ENCODE peak calls at places on chromosome 16, in seven cellular contexts. One of them, this sample, is unnamed.
A peak's percentile ranks its signal among the peaks of the same experiment; 100 is the strongest.

GRCh38 chr16:85897384-85897783 is 1.6 kb upstream of the IRF8 start:
- DNase-seq in T follicular helper cell: no peak
- DNase-seq in fibroblast of mammary gland: no peak
- DNase-seq in fibroblast of pulmonary artery: no peak
- DNase-seq in posterior cingulate gyrus: no peak
- DNase-seq in stimulated activated CD4-positive, alpha-beta T cell treated with anti-CD3 and anti-CD28 coated beads, Interleukin-2, amount 100 ng/mL, for 48 hours: no peak
- DNase-seq in mammary epithelial cell: no peak
- DNase-seq in this sample: peak; percentile 46

GRCh38 chr16:77344306-77344705 is 90.5 kb downstream of the ADAMTS18 start:
- DNase-seq in T follicular helper cell: no peak
- DNase-seq in fibroblast of mammary gland: peak; percentile 33
- DNase-seq in fibroblast of pulmonary artery: no peak
- DNase-seq in posterior cingulate gyrus: no peak
- DNase-seq in stimulated activated CD4-positive, alpha-beta T cell treated with anti-CD3 and anti-CD28 coated beads, Interleukin-2, amount 100 ng/mL, for 48 hours: no peak
- DNase-seq in mammary epithelial cell: peak; percentile 55
- DNase-seq in this sample: no peak

GRCh38 chr16:50313596-50314483 is 47.5 kb downstream of the ADCY7 start:
- DNase-seq in T follicular helper cell: no peak
- DNase-seq in fibroblast of mammary gland: peak; percentile 76
- DNase-seq in fibroblast of pulmonary artery: peak; percentile 79
- DNase-seq in posterior cingulate gyrus: peak; percentile 27
- DNase-seq in stimulated activated CD4-positive, alpha-beta T cell treated with anti-CD3 and anti-CD28 coated beads, Interleukin-2, amount 100 ng/mL, for 48 hours: no peak
- DNase-seq in mammary epithelial cell: no peak
- DNase-seq in this sample: no peak

GRCh38 chr16:24102120-24102740 is 153.9 kb upstream of the CACNG3 start:
- DNase-seq in T follicular helper cell: no peak
- DNase-seq in fibroblast of mammary gland: no peak
- DNase-seq in fibroblast of pulmonary artery: no peak
- DNase-seq in posterior cingulate gyrus: peak; percentile 63
- DNase-seq in stimulated activated CD4-positive, alpha-beta T cell treated with anti-CD3 and anti-CD28 coated beads, Interleukin-2, amount 100 ng/mL, for 48 hours: no peak
- DNase-seq in mammary epithelial cell: no peak
- DNase-seq in this sample: no peak

GRCh38 chr16:4241601-4242270 is at the start of gene SRL:
- DNase-seq in T follicular helper cell: no peak
- DNase-seq in fibroblast of mammary gland: no peak
- DNase-seq in fibroblast of pulmonary artery: no peak
- DNase-seq in posterior cingulate gyrus: no peak
- DNase-seq in stimulated activated CD4-positive, alpha-beta T cell treated with anti-CD3 and anti-CD28 coated beads, Interleukin-2, amount 100 ng/mL, for 48 hours: no peak
- DNase-seq in mammary epithelial cell: no peak
- DNase-seq in this sample: no peak

GRCh38 chr16:64589836-64590235 is 532.0 kb downstream of the CDH11 start:
- DNase-seq in T follicular helper cell: no peak
- DNase-seq in fibroblast of mammary gland: peak; percentile 82
- DNase-seq in fibroblast of pulmonary artery: peak; percentile 53
- DNase-seq in posterior cingulate gyrus: no peak
- DNase-seq in stimulated activated CD4-positive, alpha-beta T cell treated with anti-CD3 and anti-CD28 coated beads, Interleukin-2, amount 100 ng/mL, for 48 hours: no peak
- DNase-seq in mammary epithelial cell: no peak
- DNase-seq in this sample: no peak

GRCh38 chr16:89118361-89119061 is 24.9 kb downstream of the ACSF3 start:
- DNase-seq in T follicular helper cell: no peak
- DNase-seq in fibroblast of mammary gland: no peak
- DNase-seq in fibroblast of pulmonary artery: no peak
- DNase-seq in posterior cingulate gyrus: no peak
- DNase-seq in stimulated activated CD4-positive, alpha-beta T cell treated with anti-CD3 and anti-CD28 coated beads, Interleukin-2, amount 100 ng/mL, for 48 hours: no peak
- DNase-seq in mammary epithelial cell: no peak
- DNase-seq in this sample: no peak

GRCh38 chr16:10600792-10601443 is 20.5 kb upstream of the EMP2 start:
- DNase-seq in T follicular helper cell: no peak
- DNase-seq in fibroblast of mammary gland: peak; percentile 82
- DNase-seq in fibroblast of pulmonary artery: no peak
- DNase-seq in posterior cingulate gyrus: no peak
- DNase-seq in stimulated activated CD4-positive, alpha-beta T cell treated with anti-CD3 and anti-CD28 coated beads, Interleukin-2, amount 100 ng/mL, for 48 hours: no peak
- DNase-seq in mammary epithelial cell: peak; percentile 79
- DNase-seq in this sample: no peak

GRCh38 chr16:73043828-73044493 is 4.0 kb downstream of the ZFHX3 start:
- DNase-seq in T follicular helper cell: no peak
- DNase-seq in fibroblast of mammary gland: no peak
- DNase-seq in fibroblast of pulmonary artery: no peak
- DNase-seq in posterior cingulate gyrus: no peak
- DNase-seq in stimulated activated CD4-positive, alpha-beta T cell treated with anti-CD3 and anti-CD28 coated beads, Interleukin-2, amount 100 ng/mL, for 48 hours: no peak
- DNase-seq in mammary epithelial cell: no peak
- DNase-seq in this sample: no peak

GRCh38 chr16:22093952-22094351 is 1.6 kb downstream of the VWA3A start:
- DNase-seq in T follicular helper cell: no peak
- DNase-seq in fibroblast of mammary gland: no peak
- DNase-seq in fibroblast of pulmonary artery: no peak
- DNase-seq in posterior cingulate gyrus: no peak
- DNase-seq in stimulated activated CD4-positive, alpha-beta T cell treated with anti-CD3 and anti-CD28 coated beads, Interleukin-2, amount 100 ng/mL, for 48 hours: no peak
- DNase-seq in mammary epithelial cell: no peak
- DNase-seq in this sample: no peak

GRCh38 chr16:57720142-57720575 is 15.4 kb upstream of the KATNB1 start:
- DNase-seq in T follicular helper cell: no peak
- DNase-seq in fibroblast of mammary gland: peak; percentile 44
- DNase-seq in fibroblast of pulmonary artery: peak; percentile 75
- DNase-seq in posterior cingulate gyrus: peak; percentile 58
- DNase-seq in stimulated activated CD4-positive, alpha-beta T cell treated with anti-CD3 and anti-CD28 coated beads, Interleukin-2, amount 100 ng/mL, for 48 hours: peak; percentile 41
- DNase-seq in mammary epithelial cell: peak; percentile 39
- DNase-seq in this sample: peak; percentile 18

GRCh38 chr16:12236491-12237030 is 260.0 kb downstream of the SNX29 start:
- DNase-seq in T follicular helper cell: no peak
- DNase-seq in fibroblast of mammary gland: peak; percentile 11
- DNase-seq in fibroblast of pulmonary artery: no peak
- DNase-seq in posterior cingulate gyrus: no peak
- DNase-seq in stimulated activated CD4-positive, alpha-beta T cell treated with anti-CD3 and anti-CD28 coated beads, Interleukin-2, amount 100 ng/mL, for 48 hours: no peak
- DNase-seq in mammary epithelial cell: no peak
- DNase-seq in this sample: peak; percentile 80

GRCh38 chr16:56371383-56371937 is 53.9 kb downstream of the AMFR start:
- DNase-seq in T follicular helper cell: no peak
- DNase-seq in fibroblast of mammary gland: no peak
- DNase-seq in fibroblast of pulmonary artery: no peak
- DNase-seq in posterior cingulate gyrus: no peak
- DNase-seq in stimulated activated CD4-positive, alpha-beta T cell treated with anti-CD3 and anti-CD28 coated beads, Interleukin-2, amount 100 ng/mL, for 48 hours: no peak
- DNase-seq in mammary epithelial cell: no peak
- DNase-seq in this sample: no peak

GRCh38 chr16:22789281-22789945 is 24.5 kb upstream of the HS3ST2 start:
- DNase-seq in T follicular helper cell: no peak
- DNase-seq in fibroblast of mammary gland: peak; percentile 45
- DNase-seq in fibroblast of pulmonary artery: no peak
- DNase-seq in posterior cingulate gyrus: no peak
- DNase-seq in stimulated activated CD4-positive, alpha-beta T cell treated with anti-CD3 and anti-CD28 coated beads, Interleukin-2, amount 100 ng/mL, for 48 hours: no peak
- DNase-seq in mammary epithelial cell: peak; percentile 78
- DNase-seq in this sample: no peak

GRCh38 chr16:85995591-85996461 is 96.9 kb downstream of the IRF8 start:
- DNase-seq in T follicular helper cell: no peak
- DNase-seq in fibroblast of mammary gland: no peak
- DNase-seq in fibroblast of pulmonary artery: no peak
- DNase-seq in posterior cingulate gyrus: no peak
- DNase-seq in stimulated activated CD4-positive, alpha-beta T cell treated with anti-CD3 and anti-CD28 coated beads, Interleukin-2, amount 100 ng/mL, for 48 hours: no peak
- DNase-seq in mammary epithelial cell: no peak
- DNase-seq in this sample: peak; percentile 69

GRCh38 chr16:10618710-10619209 is 38.4 kb upstream of the EMP2 start:
- DNase-seq in T follicular helper cell: no peak
- DNase-seq in fibroblast of mammary gland: no peak
- DNase-seq in fibroblast of pulmonary artery: no peak
- DNase-seq in posterior cingulate gyrus: no peak
- DNase-seq in stimulated activated CD4-positive, alpha-beta T cell treated with anti-CD3 and anti-CD28 coated beads, Interleukin-2, amount 100 ng/mL, for 48 hours: no peak
- DNase-seq in mammary epithelial cell: peak; percentile 42
- DNase-seq in this sample: no peak

GRCh38 chr16:50833929-50834328 is 92.0 kb downstream of the CYLD start:
- DNase-seq in T follicular helper cell: no peak
- DNase-seq in fibroblast of mammary gland: no peak
- DNase-seq in fibroblast of pulmonary artery: no peak
- DNase-seq in posterior cingulate gyrus: no peak
- DNase-seq in stimulated activated CD4-positive, alpha-beta T cell treated with anti-CD3 and anti-CD28 coated beads, Interleukin-2, amount 100 ng/mL, for 48 hours: no peak
- DNase-seq in mammary epithelial cell: no peak
- DNase-seq in this sample: no peak

GRCh38 chr16:14640538-14640937 is 7.8 kb downstream of the BFAR start:
- DNase-seq in T follicular helper cell: no peak
- DNase-seq in fibroblast of mammary gland: no peak
- DNase-seq in fibroblast of pulmonary artery: no peak
- DNase-seq in posterior cingulate gyrus: no peak
- DNase-seq in stimulated activated CD4-positive, alpha-beta T cell treated with anti-CD3 and anti-CD28 coated beads, Interleukin-2, amount 100 ng/mL, for 48 hours: no peak
- DNase-seq in mammary epithelial cell: peak; percentile 54
- DNase-seq in this sample: no peak

GRCh38 chr16:1201444-1201843 is 23.6 kb downstream of the TPSG1 start:
- DNase-seq in T follicular helper cell: no peak
- DNase-seq in fibroblast of mammary gland: no peak
- DNase-seq in fibroblast of pulmonary artery: no peak
- DNase-seq in posterior cingulate gyrus: no peak
- DNase-seq in stimulated activated CD4-positive, alpha-beta T cell treated with anti-CD3 and anti-CD28 coated beads, Interleukin-2, amount 100 ng/mL, for 48 hours: no peak
- DNase-seq in mammary epithelial cell: no peak
- DNase-seq in this sample: no peak

GRCh38 chr16:11383481-11384183 is 38.4 kb downstream of the RMI2 start:
- DNase-seq in T follicular helper cell: no peak
- DNase-seq in fibroblast of mammary gland: no peak
- DNase-seq in fibroblast of pulmonary artery: no peak
- DNase-seq in posterior cingulate gyrus: no peak
- DNase-seq in stimulated activated CD4-positive, alpha-beta T cell treated with anti-CD3 and anti-CD28 coated beads, Interleukin-2, amount 100 ng/mL, for 48 hours: no peak
- DNase-seq in mammary epithelial cell: no peak
- DNase-seq in this sample: no peak

GRCh38 chr16:11023640-11024039 is 79.3 kb downstream of the CLEC16A start:
- DNase-seq in T follicular helper cell: no peak
- DNase-seq in fibroblast of mammary gland: no peak
- DNase-seq in fibroblast of pulmonary artery: no peak
- DNase-seq in posterior cingulate gyrus: no peak
- DNase-seq in stimulated activated CD4-positive, alpha-beta T cell treated with anti-CD3 and anti-CD28 coated beads, Interleukin-2, amount 100 ng/mL, for 48 hours: no peak
- DNase-seq in mammary epithelial cell: no peak
- DNase-seq in this sample: no peak

GRCh38 chr16:28219283-28219682 is 7.5 kb upstream of the XPO6 start:
- DNase-seq in T follicular helper cell: no peak
- DNase-seq in fibroblast of mammary gland: no peak
- DNase-seq in fibroblast of pulmonary artery: no peak
- DNase-seq in posterior cingulate gyrus: no peak
- DNase-seq in stimulated activated CD4-positive, alpha-beta T cell treated with anti-CD3 and anti-CD28 coated beads, Interleukin-2, amount 100 ng/mL, for 48 hours: no peak
- DNase-seq in mammary epithelial cell: no peak
- DNase-seq in this sample: no peak

GRCh38 chr16:10122546-10122945 is 59.7 kb downstream of the GRIN2A start:
- DNase-seq in T follicular helper cell: no peak
- DNase-seq in fibroblast of mammary gland: peak; percentile 42
- DNase-seq in fibroblast of pulmonary artery: no peak
- DNase-seq in posterior cingulate gyrus: no peak
- DNase-seq in stimulated activated CD4-positive, alpha-beta T cell treated with anti-CD3 and anti-CD28 coated beads, Interleukin-2, amount 100 ng/mL, for 48 hours: no peak
- DNase-seq in mammary epithelial cell: no peak
- DNase-seq in this sample: no peak

GRCh38 chr16:65064131-65064530 is 57.7 kb downstream of the CDH11 start:
- DNase-seq in T follicular helper cell: no peak
- DNase-seq in fibroblast of mammary gland: no peak
- DNase-seq in fibroblast of pulmonary artery: no peak
- DNase-seq in posterior cingulate gyrus: no peak
- DNase-seq in stimulated activated CD4-positive, alpha-beta T cell treated with anti-CD3 and anti-CD28 coated beads, Interleukin-2, amount 100 ng/mL, for 48 hours: no peak
- DNase-seq in mammary epithelial cell: no peak
- DNase-seq in this sample: no peak

GRCh38 chr16:86508947-86509758 is 1.2 kb upstream of the FOXF1 start:
- DNase-seq in T follicular helper cell: no peak
- DNase-seq in fibroblast of mammary gland: peak; percentile 64
- DNase-seq in fibroblast of pulmonary artery: peak; percentile 73
- DNase-seq in posterior cingulate gyrus: no peak
- DNase-seq in stimulated activated CD4-positive, alpha-beta T cell treated with anti-CD3 and anti-CD28 coated beads, Interleukin-2, amount 100 ng/mL, for 48 hours: no peak
- DNase-seq in mammary epithelial cell: peak; percentile 55
- DNase-seq in this sample: no peak

GRCh38 chr16:53881371-53881770 is 177.4 kb downstream of the FTO start:
- DNase-seq in T follicular helper cell: no peak
- DNase-seq in fibroblast of mammary gland: peak; percentile 90
- DNase-seq in fibroblast of pulmonary artery: peak; percentile 56
- DNase-seq in posterior cingulate gyrus: no peak
- DNase-seq in stimulated activated CD4-positive, alpha-beta T cell treated with anti-CD3 and anti-CD28 coated beads, Interleukin-2, amount 100 ng/mL, for 48 hours: no peak
- DNase-seq in mammary epithelial cell: peak; percentile 93
- DNase-seq in this sample: no peak

GRCh38 chr16:56793504-56793903 is 63.6 kb downstream of the NUP93 start:
- DNase-seq in T follicular helper cell: no peak
- DNase-seq in fibroblast of mammary gland: peak; percentile 33
- DNase-seq in fibroblast of pulmonary artery: peak; percentile 72
- DNase-seq in posterior cingulate gyrus: no peak
- DNase-seq in stimulated activated CD4-positive, alpha-beta T cell treated with anti-CD3 and anti-CD28 coated beads, Interleukin-2, amount 100 ng/mL, for 48 hours: no peak
- DNase-seq in mammary epithelial cell: peak; percentile 8
- DNase-seq in this sample: peak; percentile 52

GRCh38 chr16:19118938-19119431 is 5.2 kb downstream of the ITPRIPL2 start:
- DNase-seq in T follicular helper cell: no peak
- DNase-seq in fibroblast of mammary gland: peak; percentile 94
- DNase-seq in fibroblast of pulmonary artery: peak; percentile 95
- DNase-seq in posterior cingulate gyrus: no peak
- DNase-seq in stimulated activated CD4-positive, alpha-beta T cell treated with anti-CD3 and anti-CD28 coated beads, Interleukin-2, amount 100 ng/mL, for 48 hours: peak; percentile 49
- DNase-seq in mammary epithelial cell: peak; percentile 81
- DNase-seq in this sample: no peak

GRCh38 chr16:86971251-86971650 is 345.9 kb downstream of the C16orf95 start:
- DNase-seq in T follicular helper cell: no peak
- DNase-seq in fibroblast of mammary gland: no peak
- DNase-seq in fibroblast of pulmonary artery: no peak
- DNase-seq in posterior cingulate gyrus: no peak
- DNase-seq in stimulated activated CD4-positive, alpha-beta T cell treated with anti-CD3 and anti-CD28 coated beads, Interleukin-2, amount 100 ng/mL, for 48 hours: no peak
- DNase-seq in mammary epithelial cell: no peak
- DNase-seq in this sample: no peak

GRCh38 chr16:11597268-11597690 is 10.6 kb upstream of the LITAF start:
- DNase-seq in T follicular helper cell: no peak
- DNase-seq in fibroblast of mammary gland: no peak
- DNase-seq in fibroblast of pulmonary artery: no peak
- DNase-seq in posterior cingulate gyrus: no peak
- DNase-seq in stimulated activated CD4-positive, alpha-beta T cell treated with anti-CD3 and anti-CD28 coated beads, Interleukin-2, amount 100 ng/mL, for 48 hours: no peak
- DNase-seq in mammary epithelial cell: no peak
- DNase-seq in this sample: no peak

GRCh38 chr16:55323637-55324490 is at the start of gene IRX6:
- DNase-seq in T follicular helper cell: no peak
- DNase-seq in fibroblast of mammary gland: peak; percentile 12
- DNase-seq in fibroblast of pulmonary artery: no peak
- DNase-seq in posterior cingulate gyrus: no peak
- DNase-seq in stimulated activated CD4-positive, alpha-beta T cell treated with anti-CD3 and anti-CD28 coated beads, Interleukin-2, amount 100 ng/mL, for 48 hours: no peak
- DNase-seq in mammary epithelial cell: peak; percentile 37
- DNase-seq in this sample: no peak

GRCh38 chr16:2715519-2715918 is 4.5 kb downstream of the PRSS27 start:
- DNase-seq in T follicular helper cell: peak; percentile 78
- DNase-seq in fibroblast of mammary gland: peak; percentile 28
- DNase-seq in fibroblast of pulmonary artery: peak; percentile 47
- DNase-seq in posterior cingulate gyrus: peak; percentile 61
- DNase-seq in stimulated activated CD4-positive, alpha-beta T cell treated with anti-CD3 and anti-CD28 coated beads, Interleukin-2, amount 100 ng/mL, for 48 hours: peak; percentile 67
- DNase-seq in mammary epithelial cell: peak; percentile 23
- DNase-seq in this sample: peak; percentile 29

GRCh38 chr16:57422026-57422944 is 17.7 kb downstream of the CCL17 start:
- DNase-seq in T follicular helper cell: no peak
- DNase-seq in fibroblast of mammary gland: peak; percentile 65
- DNase-seq in fibroblast of pulmonary artery: peak; percentile 78
- DNase-seq in posterior cingulate gyrus: peak; percentile 34
- DNase-seq in stimulated activated CD4-positive, alpha-beta T cell treated with anti-CD3 and anti-CD28 coated beads, Interleukin-2, amount 100 ng/mL, for 48 hours: no peak
- DNase-seq in mammary epithelial cell: peak; percentile 33
- DNase-seq in this sample: peak; percentile 23

GRCh38 chr16:81029930-81030604 is 5.6 kb upstream of the ATMIN start:
- DNase-seq in T follicular helper cell: no peak
- DNase-seq in fibroblast of mammary gland: no peak
- DNase-seq in fibroblast of pulmonary artery: no peak
- DNase-seq in posterior cingulate gyrus: no peak
- DNase-seq in stimulated activated CD4-positive, alpha-beta T cell treated with anti-CD3 and anti-CD28 coated beads, Interleukin-2, amount 100 ng/mL, for 48 hours: no peak
- DNase-seq in mammary epithelial cell: no peak
- DNase-seq in this sample: no peak

This sample was measured in OCI-LY7.